ENCODE peak calls at places on chromosomes 13 and 19, in five cellular contexts. Z is T follicular helper cell, L is iris pigment epithelial cell, I is coronary artery, P is smooth muscle cell of the brain vasculature. G is an unnamed sample.

GRCh38 chr19:14450168-14450874 is 17.2 kb downstream of the PKN1 start:
- DNase-seq in L (no peak), I (no peak), P (no peak), Z (peak), G (no peak)

GRCh38 chr19:17967258-17968051 is 548 bp downstream of the KCNN1 start:
- DNase-seq in Z (no peak), L (no peak), I (no peak), P (no peak), G (no peak)

GRCh38 chr13:25963681-25964080 is 88.1 kb downstream of the SHISA2 start:
- DNase-seq in I (no peak), P (no peak), L (peak), Z (no peak), G (no peak)

GRCh38 chr13:44744880-44745633 is 168.9 kb upstream of the TSC22D1 start:
- DNase-seq in P (no peak), L (no peak), Z (no peak), I (no peak), G (no peak)

GRCh38 chr19:8611890-8612806 is 1.6 kb upstream of the ADAMTS10 start:
- DNase-seq in I (peak), P (peak), L (peak), Z (no peak), G (no peak)

GRCh38 chr19:37932985-37933953 is 26.3 kb downstream of the SIPA1L3 start:
- DNase-seq in Z (no peak), L (peak), P (no peak), I (no peak), G (no peak)

GRCh38 chr19:47378246-47378645 is 29.1 kb downstream of the DHX34 start:
- DNase-seq in P (no peak), L (no peak), Z (no peak), I (no peak), G (no peak)

GRCh38 chr13:74201530-74201929 is 67.3 kb upstream of the KLF12 start:
- DNase-seq in L (no peak), I (no peak), Z (no peak), P (no peak), G (no peak)

GRCh38 chr19:4678881-4679379 is 8.8 kb upstream of the MYDGF start:
- DNase-seq in I (no peak), Z (no peak), L (peak), P (no peak), G (no peak)

GRCh38 chr19:8518536-8518935 is 4.6 kb upstream of the ZNF414 start:
- DNase-seq in L (no peak), Z (no peak), I (no peak), P (no peak), G (no peak)